ENCODE peak calls at places on chromosomes 3 and 15, in six cellular contexts. E is NCI-H1417; T is stimulated activated CD8-positive, alpha-beta memory T cell treated with anti-CD3 and anti-CD28 coated beads, Interleukin-7, amount 100 ng/mL, for 1 hour; V is body of pancreas; M is globus pallidus; U is ACHN. Z is an unnamed sample.

GRCh38 chr3:104291437-104291851 is 1075.3 kb upstream of the ALCAM start:
- DNase-seq in E (no peak), V (no peak), M (peak; percentile 8), T (no peak), U (peak; percentile 9), Z (no peak)

GRCh38 chr3:170899455-170899854 is 9.0 kb downstream of the EIF5A2 start:
- DNase-seq in M (no peak), V (no peak), U (no peak), E (no peak), T (no peak), Z (no peak)

GRCh38 chr15:99275525-99276128 is 24.3 kb downstream of the LRRC28 start:
- DNase-seq in T (no peak), M (no peak), U (no peak), E (peak; percentile 10), V (no peak), Z (no peak)

GRCh38 chr15:41671656-41672636 is 11.7 kb downstream of the MGA start:
- DNase-seq in V (no peak), M (no peak), E (no peak), T (no peak), U (no peak), Z (no peak)

GRCh38 chr3:195696632-195697278 is 24.0 kb upstream of the MUC20 start:
- DNase-seq in M (no peak), V (no peak), U (no peak), T (no peak), E (no peak), Z (no peak)

GRCh38 chr3:36736327-36736726 is 28.0 kb downstream of the DCLK3 start:
- DNase-seq in T (no peak), U (no peak), E (no peak), M (no peak), V (no peak), Z (no peak)

GRCh38 chr15:96893159-96893906 is 562.8 kb downstream of the NR2F2 start:
- DNase-seq in E (peak; percentile 48), M (peak; percentile 29), V (peak; percentile 11), T (no peak), U (peak; percentile 53), Z (no peak)

GRCh38 chr3:190012314-190012782 is 108.3 kb downstream of the P3H2 start:
- DNase-seq in E (no peak), M (no peak), U (peak; percentile 81), V (no peak), T (no peak), Z (no peak)

GRCh38 chr3:129662230-129662629 is 55.8 kb upstream of the PLXND1 start:
- DNase-seq in E (no peak), M (no peak), T (no peak), V (no peak), U (no peak), Z (no peak)

GRCh38 chr15:60442763-60443162 is 36.2 kb downstream of the ICE2 start:
- DNase-seq in T (no peak), U (no peak), V (no peak), M (no peak), E (peak; percentile 16), Z (no peak)

GRCh38 chr15:65993226-65993625 is 123.9 kb downstream of the RAB11A start:
- DNase-seq in E (peak; percentile 64), V (no peak), U (no peak), M (no peak), T (no peak), Z (no peak)

GRCh38 chr3:23600178-23600577 is 205.6 kb upstream of the UBE2E1 start:
- DNase-seq in V (no peak), T (no peak), M (no peak), E (no peak), U (peak; percentile 83), Z (no peak)

GRCh38 chr15:78193731-78194567 is 40.4 kb downstream of the ACSBG1 start:
- DNase-seq in E (no peak), M (no peak), U (no peak), V (no peak), T (no peak), Z (no peak)

GRCh38 chr15:50126072-50126471 is 7.0 kb upstream of the ATP8B4 start:
- DNase-seq in V (no peak), M (no peak), U (no peak), T (no peak), E (no peak), Z (no peak)

GRCh38 chr3:113695818-113696645 is at the start of gene USF3:
- DNase-seq in E (peak; percentile 89), M (peak; percentile 78), U (peak; percentile 59), T (peak; percentile 67), V (peak; percentile 84), Z (no peak)

GRCh38 chr3:146308222-146308621 is 57.3 kb upstream of the PLSCR4 start:
- DNase-seq in U (no peak), T (no peak), V (no peak), M (no peak), E (no peak), Z (no peak)

GRCh38 chr3:98954806-98955205 is 53.3 kb upstream of the DCBLD2 start:
- DNase-seq in M (no peak), U (no peak), E (no peak), T (no peak), V (no peak), Z (no peak)

GRCh38 chr3:9088431-9089353 is 125.4 kb upstream of the RAD18 start:
- DNase-seq in U (peak; percentile 14), M (peak; percentile 64), V (peak; percentile 73), T (no peak), E (no peak), Z (no peak)

GRCh38 chr15:92665100-92665555 is 9.6 kb upstream of the FAM174B start:
- DNase-seq in U (no peak), V (no peak), M (no peak), T (no peak), E (no peak), Z (no peak)

GRCh38 chr3:195914648-195915473 is 6.5 kb upstream of the TNK2 start:
- DNase-seq in E (no peak), V (peak; percentile 95), U (peak; percentile 94), T (peak; percentile 94), M (peak; percentile 93), Z (no peak)

GRCh38 chr3:141735789-141736465 is 2.2 kb upstream of the RNF7 start:
- DNase-seq in M (no peak), U (no peak), T (no peak), V (no peak), E (no peak), Z (no peak)

GRCh38 chr3:123651449-123652345 is 66.8 kb upstream of the HACD2 start:
- DNase-seq in M (no peak), U (no peak), T (no peak), E (no peak), V (no peak), Z (no peak)

GRCh38 chr3:151440940-151441339 is 19.9 kb downstream of the IGSF10 start:
- DNase-seq in T (no peak), M (no peak), E (no peak), U (no peak), V (no peak), Z (no peak)

GRCh38 chr3:78390221-78390620 is 1350.3 kb downstream of the ROBO2 start:
- DNase-seq in T (no peak), U (no peak), E (no peak), V (no peak), M (no peak), Z (no peak)

GRCh38 chr3:183185696-183186095 is 23.2 kb upstream of the LAMP3 start:
- DNase-seq in U (no peak), E (peak; percentile 19), V (no peak), M (no peak), T (no peak), Z (no peak)

GRCh38 chr3:34013818-34014576 is 215.6 kb downstream of the PDCD6IP start:
- DNase-seq in M (no peak), V (no peak), T (no peak), U (no peak), E (no peak), Z (no peak)

GRCh38 chr15:82064824-82065223 is 19.0 kb upstream of the MEX3B start:
- DNase-seq in T (no peak), U (no peak), E (no peak), V (no peak), M (no peak), Z (no peak)

GRCh38 chr3:39808467-39809180 is 785 bp upstream of the MYRIP start:
- DNase-seq in T (no peak), U (peak; percentile 0), M (peak; percentile 26), E (peak; percentile 58), V (peak; percentile 61), Z (peak; percentile 75)

GRCh38 chr3:122898298-122898697 is 103.4 kb downstream of the SLC49A4 start:
- DNase-seq in U (no peak), T (no peak), V (no peak), M (no peak), E (no peak), Z (no peak)

GRCh38 chr15:57607570-57608000 is 15.9 kb downstream of the MYZAP start:
- DNase-seq in M (no peak), T (no peak), V (peak; percentile 46), U (peak; percentile 24), E (no peak), Z (no peak)

GRCh38 chr3:155106059-155106458 is 25.9 kb downstream of the MME start:
- DNase-seq in V (no peak), U (no peak), M (no peak), T (no peak), E (no peak), Z (no peak)

GRCh38 chr3:56042326-56042951 is 425.8 kb downstream of the ERC2 start:
- DNase-seq in M (peak; percentile 38), E (no peak), T (no peak), U (peak; percentile 39), V (no peak), Z (no peak)

GRCh38 chr3:128563439-128563838 is 70.4 kb upstream of the GATA2 start:
- DNase-seq in M (no peak), U (no peak), E (no peak), T (no peak), V (no peak), Z (no peak)

GRCh38 chr3:154933581-154933980 is 146.5 kb upstream of the MME start:
- DNase-seq in U (no peak), E (no peak), T (no peak), M (no peak), V (no peak), Z (no peak)

GRCh38 chr15:78360426-78360825 is 20.3 kb downstream of the CRABP1 start:
- DNase-seq in M (no peak), V (no peak), E (no peak), U (no peak), T (no peak), Z (no peak)

GRCh38 chr15:53216036-53216435 is 425.9 kb upstream of the ONECUT1 start:
- DNase-seq in T (no peak), M (no peak), V (no peak), E (no peak), U (no peak), Z (no peak)